ENCODE peak calls at places on chromosomes 6 and 20, in seven cellular contexts. R, Y, B, N, Z, O and J are unnamed samples.

GRCh38 chr20:1013566-1014340 is 11.6 kb upstream of the RSPO4 start:
- DNase-seq in R (no peak), Y (no peak), B (no peak), N (no peak), Z (no peak), O (no peak), J (no peak)

GRCh38 chr6:22821664-22822320 is 252.4 kb downstream of the HDGFL1 start:
- DNase-seq in R (peak), Y (no peak), B (no peak), N (no peak), Z (no peak), O (no peak), J (no peak)

GRCh38 chr20:21936720-21937380 is 231.4 kb downstream of the PAX1 start:
- DNase-seq in R (no peak), Y (no peak), B (no peak), N (no peak), Z (no peak), O (no peak), J (no peak)

GRCh38 chr6:85404497-85405174 is 45.2 kb upstream of the NT5E start:
- DNase-seq in R (peak), Y (peak), B (no peak), N (no peak), Z (no peak), O (no peak), J (no peak)

GRCh38 chr6:154511735-154512097 is 1.2 kb upstream of the CNKSR3 start:
- DNase-seq in R (no peak), Y (no peak), B (no peak), N (no peak), Z (no peak), O (no peak), J (no peak)

GRCh38 chr6:136740050-136740974 is 52.0 kb downstream of the MAP3K5 start:
- DNase-seq in R (no peak), Y (no peak), B (no peak), N (no peak), Z (no peak), O (no peak), J (no peak)

GRCh38 chr6:11427827-11428245 is 109.7 kb upstream of the TMEM170B start:
- DNase-seq in R (no peak), Y (no peak), B (no peak), N (no peak), Z (no peak), O (no peak), J (no peak)

GRCh38 chr6:63839485-63839884 is 203.9 kb downstream of the PHF3 start:
- DNase-seq in R (peak), Y (no peak), B (no peak), N (no peak), Z (no peak), O (no peak), J (no peak)

GRCh38 chr20:38840053-38840893 is 34.8 kb downstream of the PPP1R16B start:
- DNase-seq in R (peak), Y (no peak), B (no peak), N (no peak), Z (no peak), O (no peak), J (no peak)

GRCh38 chr6:704037-704436 is 11.1 kb upstream of the EXOC2 start:
- DNase-seq in R (no peak), Y (no peak), B (no peak), N (no peak), Z (no peak), O (no peak), J (no peak)

DNA sequence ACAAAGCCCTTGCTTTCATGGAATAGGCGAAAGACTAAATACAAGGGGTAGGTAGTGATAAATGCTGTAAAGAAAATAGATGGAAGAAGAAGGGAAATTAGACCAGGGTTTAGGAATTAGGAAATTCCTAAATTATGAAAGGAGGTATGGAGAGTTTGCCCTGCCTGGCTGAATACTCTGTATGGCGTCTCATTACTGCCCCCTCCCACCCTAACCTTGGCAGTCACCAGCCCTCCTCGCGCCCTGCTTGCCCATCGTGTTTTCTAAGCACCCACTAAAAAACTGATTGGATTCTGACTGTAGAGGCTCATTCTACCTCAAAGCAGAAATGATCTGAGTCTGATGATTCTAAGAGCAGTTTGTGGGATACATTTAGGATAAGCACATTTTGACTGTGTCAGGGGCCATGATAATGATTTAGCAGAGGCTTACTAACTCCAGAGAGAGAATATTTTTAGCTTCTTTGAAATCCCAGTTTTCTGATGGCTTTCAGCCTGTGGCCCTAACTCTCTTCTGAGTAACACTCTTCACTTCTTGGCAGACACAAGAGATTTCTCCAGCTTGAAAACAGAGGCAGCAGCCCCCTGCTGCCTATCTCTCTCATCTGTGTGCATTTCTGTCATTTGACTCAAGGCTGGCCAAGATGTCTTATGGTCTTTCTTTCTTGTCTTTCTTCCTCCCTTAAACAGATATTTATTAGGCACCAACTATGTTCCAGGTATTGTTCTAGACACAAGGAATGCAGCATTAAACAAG is 1.4 kb upstream of the CHD6 start:
- DNase-seq in R (no peak), Y (no peak), B (no peak), N (no peak), Z (no peak), O (no peak), J (no peak)
- H3K4me3 ChIP-seq in R (peak), Y (no peak), B (no peak), N (no peak), Z (no peak), O (no peak), J (peak)

DNA sequence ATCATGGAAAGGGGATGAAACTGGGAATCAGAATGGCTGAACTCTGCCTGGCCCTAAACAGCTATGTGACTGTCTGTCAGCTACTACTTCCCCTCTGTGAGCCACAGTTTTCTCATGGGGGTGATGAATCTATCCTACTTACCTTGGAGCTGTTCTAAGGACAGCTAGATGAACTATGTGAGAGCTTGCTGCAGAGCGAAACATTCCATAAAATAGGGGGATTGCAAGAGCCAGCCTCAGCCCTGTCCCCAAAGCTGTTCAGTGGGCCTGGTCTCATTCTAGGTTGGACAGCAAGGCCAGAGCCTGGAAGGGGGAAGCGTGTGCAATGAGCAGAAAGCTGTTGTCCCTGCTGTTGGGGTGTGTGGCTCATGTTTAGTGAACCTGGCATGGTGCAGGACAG is 43.7 kb downstream of the FNDC1 start:
- DNase-seq in R (no peak), Y (no peak), B (no peak), N (no peak), Z (no peak), O (no peak), J (no peak)
- H3K27ac ChIP-seq in R (no peak), Y (no peak), B (no peak), N (no peak), Z (no peak), O (no peak), J (no peak)

DNA sequence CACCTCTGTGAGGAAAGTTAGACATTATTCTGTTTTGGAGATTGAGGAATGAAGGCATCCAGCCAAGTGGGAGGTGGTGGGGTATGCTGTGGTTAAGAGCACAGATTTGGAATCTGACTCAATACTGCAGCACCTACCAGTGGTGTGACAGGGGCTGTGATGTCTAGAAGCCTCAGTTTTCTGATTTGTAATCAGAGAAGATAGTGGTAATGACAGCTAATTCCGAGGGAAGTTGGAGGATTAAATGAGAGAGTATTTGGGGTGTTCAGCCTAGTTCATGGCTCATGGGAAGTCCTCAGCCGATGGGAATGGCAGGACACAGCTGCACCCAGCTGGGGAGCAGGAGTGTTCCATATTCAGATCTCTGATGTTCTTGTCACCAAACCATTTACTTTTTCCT is 9.2 kb downstream of the SLC9A8 start:
- DNase-seq in R (peak), Y (no peak), B (no peak), N (no peak), Z (no peak), O (no peak), J (no peak)
- TF ChIP-seq CTCF in R (peak), Y (no peak), B (no peak), N (no peak), Z (peak), O (peak), J (peak)

GRCh38 chr6:89148016-89148750 is 2.3 kb downstream of the PM20D2 start:
- DNase-seq in R (no peak), Y (no peak), B (no peak), N (no peak), Z (no peak), O (no peak), J (peak)
- H3K4me3 ChIP-seq in R (no peak), Y (no peak), B (no peak), N (no peak), Z (no peak), O (no peak), J (peak)

DNA sequence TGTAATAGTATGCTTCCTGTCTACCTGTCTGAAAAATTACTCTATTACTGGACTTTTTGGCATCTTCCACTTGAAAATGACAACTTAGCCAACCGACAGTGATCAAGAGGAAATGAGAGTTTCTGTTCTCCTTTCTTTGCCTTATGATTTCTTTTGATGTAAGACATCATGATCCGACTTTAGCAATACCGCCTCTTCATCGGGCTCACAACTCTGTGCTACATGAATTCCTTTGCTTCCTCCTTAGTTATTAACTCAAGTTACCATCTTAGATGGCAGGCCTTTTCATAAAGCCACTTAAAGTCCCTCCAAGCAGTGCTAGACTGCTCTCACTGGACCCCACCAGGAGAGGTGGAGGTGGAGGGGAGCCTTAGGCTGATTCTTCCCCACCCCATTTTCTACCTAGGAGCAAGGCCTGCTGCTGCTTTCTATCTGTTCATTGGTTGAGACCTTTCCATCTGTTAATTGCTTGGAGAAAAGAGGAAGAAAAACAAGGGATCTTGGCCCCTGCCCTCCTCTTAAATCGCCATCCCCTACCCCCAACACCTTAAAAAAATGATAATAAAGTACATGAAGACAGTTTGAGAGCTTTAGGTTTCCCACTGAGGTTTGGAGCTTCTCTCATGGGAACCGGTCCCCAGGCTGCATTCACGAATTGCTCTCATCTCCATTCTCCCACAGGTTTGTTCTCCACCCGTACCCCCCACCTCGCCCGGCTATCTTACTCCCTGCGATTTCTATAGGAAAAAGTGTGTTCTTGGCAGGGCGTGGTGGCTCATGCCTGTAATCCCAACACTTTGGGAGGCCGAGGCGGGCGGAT is 21.6 kb upstream of the MCM3 start:
- DNase-seq in R (no peak), Y (no peak), B (no peak), N (no peak), Z (no peak), O (no peak), J (no peak)
- H3K27ac ChIP-seq in R (no peak), Y (peak), B (peak), N (peak), Z (peak), O (no peak), J (no peak)

GRCh38 chr6:138004423-138005287 is 102.6 kb downstream of the PERP start:
- DNase-seq in R (peak), Y (no peak), B (no peak), N (no peak), Z (peak), O (no peak), J (no peak)
- TF ChIP-seq CTCF in R (peak), Y (no peak), B (peak), N (peak), Z (peak), O (peak), J (peak)